ENCODE peak calls at places on chromosomes 1 and 21, in seven cellular contexts. V is AG10803, T is ovary, O is esophagus squamous epithelium, W is heart left ventricle, B is RWPE2, Q is left lung. K is an unnamed sample.

GRCh38 chr1:109963864-109964263 is 20.7 kb upstream of the AHCYL1 start:
- DNase-seq in V (no peak), T (no peak), O (no peak), W (no peak), B (no peak), Q (no peak), K (no peak)

GRCh38 chr21:18951291-18952038 is 547.9 kb upstream of the TMPRSS15 start:
- DNase-seq in V (no peak), T (no peak), O (no peak), W (no peak), B (no peak), Q (peak), K (peak)

GRCh38 chr1:18927654-18928272 is 25.4 kb upstream of the ALDH4A1 start:
- DNase-seq in V (no peak), T (no peak), O (no peak), W (no peak), B (no peak), Q (no peak), K (no peak)

GRCh38 chr1:209785592-209785991 is 1.2 kb upstream of the C1orf74 start:
- DNase-seq in V (no peak), T (no peak), O (no peak), W (no peak), B (no peak), Q (no peak), K (no peak)

GRCh38 chr21:38037416-38037815 is 121.2 kb upstream of the KCNJ6 start:
- DNase-seq in V (peak), T (no peak), O (no peak), W (no peak), B (no peak), Q (no peak), K (no peak)

GRCh38 chr1:47395433-47395832 is 20.7 kb upstream of the FOXE3 start:
- DNase-seq in V (no peak), T (no peak), O (no peak), W (no peak), B (no peak), Q (no peak), K (no peak)

GRCh38 chr1:4702927-4703326 is 48.5 kb downstream of the AJAP1 start:
- DNase-seq in V (peak), T (no peak), O (no peak), W (no peak), B (peak), Q (peak), K (no peak)

GRCh38 chr1:36352910-36353878 is 29.7 kb upstream of the EVA1B start:
- DNase-seq in V (peak), T (no peak), O (no peak), W (no peak), B (no peak), Q (no peak), K (peak)

GRCh38 chr21:42745511-42746239 is 92.3 kb downstream of the PDE9A start:
- DNase-seq in V (no peak), T (no peak), O (no peak), W (no peak), B (peak), Q (peak), K (no peak)

GRCh38 chr1:31487143-31487542 is 74.1 kb downstream of the SERINC2 start:
- DNase-seq in V (no peak), T (no peak), O (no peak), W (no peak), B (no peak), Q (no peak), K (no peak)

GRCh38 chr1:13764933-13765332 is 64.9 kb downstream of the PRDM2 start:
- DNase-seq in V (no peak), T (no peak), O (no peak), W (no peak), B (no peak), Q (no peak), K (peak)

GRCh38 chr1:232318143-232318542 is 311.8 kb downstream of the SIPA1L2 start:
- DNase-seq in V (no peak), T (no peak), O (no peak), W (no peak), B (no peak), Q (no peak), K (no peak)

GRCh38 chr1:204439976-204440375 is 28.4 kb upstream of the PPP1R15B start:
- DNase-seq in V (no peak), T (no peak), O (no peak), W (no peak), B (no peak), Q (no peak), K (no peak)

GRCh38 chr1:69911301-69911801 is 294.0 kb downstream of the LRRC40 start:
- DNase-seq in V (peak), T (no peak), O (no peak), W (no peak), B (no peak), Q (no peak), K (no peak)

GRCh38 chr1:110164951-110165350 is 14.7 kb downstream of the SLC6A17 start:
- DNase-seq in V (no peak), T (no peak), O (no peak), W (peak), B (no peak), Q (no peak), K (no peak)

GRCh38 chr1:200896571-200897187 is 2.0 kb downstream of the INAVA start:
- DNase-seq in V (no peak), T (no peak), O (no peak), W (no peak), B (peak), Q (peak), K (no peak)

GRCh38 chr1:31798433-31799195 is 17.2 kb downstream of the SPOCD1 start:
- DNase-seq in V (peak), T (no peak), O (no peak), W (no peak), B (peak), Q (no peak), K (no peak)

GRCh38 chr1:24959623-24959975 is 29.5 kb upstream of the RUNX3 start:
- DNase-seq in V (no peak), T (no peak), O (no peak), W (no peak), B (peak), Q (no peak), K (no peak)

GRCh38 chr1:71834570-71835441 is 447.5 kb downstream of the NEGR1 start:
- DNase-seq in V (no peak), T (peak), O (no peak), W (peak), B (no peak), Q (no peak), K (no peak)

GRCh38 chr21:16085436-16085835 is 355.7 kb downstream of the USP25 start:
- DNase-seq in V (no peak), T (no peak), O (no peak), W (no peak), B (no peak), Q (no peak), K (no peak)

GRCh38 chr1:42937836-42938595 is 20.7 kb downstream of the SLC2A1 start:
- DNase-seq in V (no peak), T (no peak), O (no peak), W (no peak), B (peak), Q (no peak), K (no peak)

GRCh38 chr1:205144751-205145150 is 23.0 kb upstream of the RBBP5 start:
- DNase-seq in V (peak), T (no peak), O (no peak), W (no peak), B (no peak), Q (no peak), K (no peak)

GRCh38 chr1:202576816-202577215 is 133.4 kb downstream of the SYT2 start:
- DNase-seq in V (peak), T (no peak), O (no peak), W (no peak), B (no peak), Q (no peak), K (no peak)

GRCh38 chr1:24257373-24257772 is 61.8 kb upstream of the GRHL3 start:
- DNase-seq in V (no peak), T (no peak), O (no peak), W (no peak), B (no peak), Q (no peak), K (no peak)

GRCh38 chr1:85363526-85363925 is 87.1 kb upstream of the BCL10 start:
- DNase-seq in V (peak), T (no peak), O (no peak), W (no peak), B (no peak), Q (no peak), K (no peak)

GRCh38 chr1:36664564-36665287 is 182.0 kb upstream of the CSF3R start:
- DNase-seq in V (no peak), T (no peak), O (no peak), W (no peak), B (no peak), Q (no peak), K (no peak)

GRCh38 chr1:4305526-4306301 is 348.7 kb upstream of the AJAP1 start:
- DNase-seq in V (no peak), T (no peak), O (no peak), W (no peak), B (no peak), Q (no peak), K (no peak)

GRCh38 chr1:12038356-12039140 is 19.2 kb downstream of the MIIP start:
- DNase-seq in V (no peak), T (no peak), O (no peak), W (no peak), B (no peak), Q (peak), K (no peak)

GRCh38 chr1:45913183-45913924 is 109.9 kb downstream of the MAST2 start:
- DNase-seq in V (peak), T (peak), O (no peak), W (peak), B (no peak), Q (no peak), K (peak)

GRCh38 chr1:240691521-240692338 is 79.8 kb upstream of the GREM2 start:
- DNase-seq in V (peak), T (peak), O (no peak), W (no peak), B (no peak), Q (no peak), K (peak)

GRCh38 chr1:63922848-63923247 is 149.0 kb downstream of the ROR1 start:
- DNase-seq in V (no peak), T (no peak), O (no peak), W (peak), B (no peak), Q (no peak), K (no peak)

GRCh38 chr1:229223498-229223897 is 47.4 kb upstream of the RAB4A start:
- DNase-seq in V (no peak), T (no peak), O (no peak), W (peak), B (no peak), Q (no peak), K (no peak)

GRCh38 chr1:105137543-105138444 is 1388.1 kb downstream of the AMY1C start:
- DNase-seq in V (no peak), T (no peak), O (no peak), W (no peak), B (no peak), Q (no peak), K (peak)

GRCh38 chr1:60066001-60066400 is 7.6 kb downstream of the C1orf87 start:
- DNase-seq in V (peak), T (no peak), O (no peak), W (no peak), B (no peak), Q (no peak), K (no peak)

GRCh38 chr1:163071381-163072255 is 2.5 kb downstream of the RGS4 start:
- DNase-seq in V (peak), T (peak), O (no peak), W (peak), B (no peak), Q (no peak), K (peak)

GRCh38 chr1:163068716-163069115 is 445 bp upstream of the RGS4 start:
- DNase-seq in V (peak), T (no peak), O (no peak), W (no peak), B (no peak), Q (no peak), K (no peak)

GRCh38 chr1:163069655-163070277 is 605 bp downstream of the RGS4 start:
- DNase-seq in V (no peak), T (no peak), O (no peak), W (no peak), B (no peak), Q (no peak), K (no peak)

GRCh38 chr1:163066686-163067085 is 2.5 kb upstream of the RGS4 start:
- DNase-seq in V (no peak), T (no peak), O (no peak), W (no peak), B (no peak), Q (no peak), K (no peak)

GRCh38 chr1:163069142-163069541 is at the start of gene RGS4:
- DNase-seq in V (peak), T (peak), O (no peak), W (peak), B (no peak), Q (no peak), K (peak)
- TF ChIP-seq CTCF in V (peak), T (peak), O (peak), W (no peak), B (peak), Q (no peak), K (peak)

DNA sequence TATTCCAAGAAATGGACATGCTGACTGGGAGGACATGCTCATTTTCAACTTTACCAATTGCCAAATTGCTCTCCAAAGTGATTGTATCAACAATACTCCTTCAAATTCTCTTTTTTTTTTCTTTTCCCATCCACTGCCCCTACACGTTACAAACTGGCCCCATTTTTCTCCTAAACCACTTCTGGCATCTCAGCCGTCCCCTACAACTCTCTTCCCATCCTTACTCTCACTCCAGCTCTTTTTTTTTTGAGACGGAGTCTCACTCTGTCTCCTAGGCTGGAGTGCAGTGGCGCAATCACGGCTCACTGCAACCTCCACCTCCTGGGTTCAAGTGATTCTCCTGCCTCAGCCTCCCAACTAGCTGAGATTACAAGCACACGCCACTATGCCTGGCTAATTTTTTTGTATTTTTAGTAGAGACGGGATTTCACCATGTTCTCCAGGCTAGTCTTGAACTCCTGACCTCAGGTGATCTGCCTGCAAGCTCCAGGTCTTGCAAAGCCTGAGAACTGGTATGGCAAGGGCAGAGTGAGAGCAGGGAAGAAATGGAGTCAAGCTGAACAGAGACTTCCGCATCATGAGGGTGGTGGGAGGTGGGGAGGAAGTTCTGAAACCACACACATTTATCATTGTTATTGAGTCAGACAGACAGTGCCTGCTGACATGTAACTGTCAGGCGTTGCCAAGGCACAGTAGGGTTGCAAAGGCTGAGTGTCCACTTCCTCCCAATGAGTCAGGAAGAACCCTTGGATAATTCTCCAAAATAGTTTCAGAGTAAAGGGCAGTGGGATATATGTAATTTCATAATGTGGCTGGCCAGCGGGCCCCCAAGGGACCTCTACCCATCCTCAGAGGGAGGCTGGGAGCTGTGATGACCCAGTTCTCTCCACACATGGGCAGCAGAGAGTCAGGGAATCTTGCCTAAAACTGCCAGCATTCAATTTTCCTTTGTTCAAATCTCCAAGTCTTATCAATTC is 17.4 kb downstream of the CELA3A start:
- DNase-seq in V (peak), T (no peak), O (no peak), W (no peak), B (peak), Q (no peak), K (no peak)
- TF ChIP-seq CTCF in V (peak), T (no peak), O (no peak), W (no peak), B (peak), Q (no peak), K (no peak)

GRCh38 chr1:216034506-216034905 is 388.7 kb downstream of the USH2A start:
- DNase-seq in V (no peak), T (no peak), O (no peak), W (no peak), B (no peak), Q (no peak), K (peak)
- TF ChIP-seq CTCF in V (no peak), T (no peak), O (no peak), W (no peak), B (peak), Q (no peak), K (peak)

GRCh38 chr1:26111530-26112406 is at the start of gene PDIK1L:
- DNase-seq in V (peak), T (peak), O (peak), W (peak), B (peak), Q (peak), K (peak)
- TF ChIP-seq CTCF in V (no peak), T (no peak), O (peak), W (no peak), B (no peak), Q (no peak), K (no peak)

GRCh38 chr1:911875-912739 is 11.6 kb upstream of the SAMD11 start:
- DNase-seq in V (no peak), T (no peak), O (no peak), W (peak), B (peak), Q (peak), K (no peak)
- TF ChIP-seq CTCF in V (no peak), T (no peak), O (no peak), W (no peak), B (no peak), Q (no peak), K (no peak)

DNA sequence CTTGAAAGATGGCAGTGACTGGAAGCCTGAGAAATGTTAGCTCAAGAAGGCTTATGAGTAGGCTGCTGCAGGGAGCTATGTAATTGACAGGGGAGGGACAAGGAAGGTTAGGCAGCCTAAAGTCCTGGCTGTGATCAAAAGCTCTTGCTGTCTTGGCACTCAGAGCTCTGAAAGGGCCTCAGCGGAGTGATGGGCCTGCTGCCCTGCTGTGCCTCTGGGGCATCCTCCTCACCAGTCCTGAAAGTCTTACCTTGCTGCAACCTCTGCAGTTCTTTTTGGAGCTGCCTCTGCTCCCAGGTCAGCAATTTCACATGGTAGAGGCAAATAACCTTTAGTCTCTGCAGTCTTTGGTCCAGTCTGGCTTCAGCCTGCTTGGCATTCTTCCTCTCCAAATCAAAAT is 1.8 kb downstream of the CCDC190 start:
- DNase-seq in V (no peak), T (no peak), O (no peak), W (no peak), B (no peak), Q (no peak), K (no peak)
- TF ChIP-seq CTCF in V (no peak), T (no peak), O (no peak), W (no peak), B (no peak), Q (no peak), K (no peak)

GRCh38 chr1:9196129-9197040 is 38.2 kb upstream of the H6PD start:
- DNase-seq in V (peak), T (peak), O (no peak), W (peak), B (no peak), Q (peak), K (peak)
- TF ChIP-seq CTCF in V (peak), T (peak), O (peak), W (peak), B (peak), Q (peak), K (peak)

DNA sequence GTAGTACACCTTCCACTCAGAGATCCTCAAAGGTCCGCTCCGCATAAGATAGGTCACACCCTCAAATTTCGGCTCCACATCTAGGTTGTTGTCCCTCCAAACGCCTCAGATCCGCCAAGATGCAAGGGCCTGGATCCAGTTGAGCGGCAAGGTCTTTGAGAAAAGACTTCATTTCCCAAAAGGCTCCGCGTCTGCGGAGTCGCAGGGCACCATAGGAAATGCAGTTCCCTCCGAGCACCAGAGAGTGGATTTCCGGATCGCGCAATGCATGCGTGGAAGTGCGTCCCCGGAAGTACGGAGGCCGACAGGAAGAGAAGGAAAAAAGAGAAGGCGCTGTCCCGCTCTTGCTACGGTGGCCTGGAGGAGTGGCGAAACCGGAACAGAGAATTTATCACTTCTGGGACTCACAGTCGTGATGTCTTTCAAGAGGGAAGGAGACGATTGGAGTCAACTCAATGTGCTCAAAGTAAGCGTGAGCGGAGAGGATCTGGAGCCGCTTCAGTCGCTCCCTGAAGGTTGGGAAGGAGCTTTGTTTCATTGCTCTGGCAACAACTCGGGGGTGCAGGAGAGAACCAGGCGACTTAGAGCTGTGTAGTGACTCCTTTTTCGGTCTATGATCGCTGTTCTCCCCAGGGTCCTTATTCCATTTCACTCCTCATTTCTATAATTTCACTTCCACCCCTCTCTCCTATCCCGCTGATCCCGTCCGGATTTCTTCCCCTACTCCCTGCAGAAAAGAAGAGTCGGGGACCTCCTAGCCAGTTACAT is at the start of the genes LYSMD1 and SCNM1:
- DNase-seq in V (peak), T (peak), O (peak), W (peak), B (peak), Q (peak), K (peak)
- TF ChIP-seq CTCF in V (peak), T (no peak), O (peak), W (no peak), B (no peak), Q (peak), K (no peak)

GRCh38 chr1:161484613-161485012 is 20.6 kb upstream of the FCGR2A start:
- DNase-seq in V (no peak), T (no peak), O (no peak), W (no peak), B (no peak), Q (no peak), K (no peak)
- TF ChIP-seq CTCF in V (peak), T (no peak), O (no peak), W (peak), B (no peak), Q (no peak), K (peak)

K was measured in nephron progenitor cell.